ENCODE peak calls at places on chromosome 21, in seven cellular contexts. W is HCT116, Y is K562, X is GM12878, D is SK-N-SH, J is HepG2, G is H1. M is an unnamed sample. For H3K4me1 and H3K27me3, the result is how much of the 10 kb centered on the place peaks cover.

GRCh38 chr21:33976082-33976979 is 60.7 kb upstream of the ATP5PO start:
- DNase-seq in W (no peak), J (peak), Y (peak), D (no peak), G (peak), X (peak), M (no peak)

GRCh38 chr21:46150491-46151121 is 4.8 kb downstream of the FTCD start:
- DNase-seq in W (no peak), J (no peak), D (no peak), G (no peak), Y (no peak), X (no peak), M (no peak)

GRCh38 chr21:32334980-32335471 is 36.4 kb downstream of the MRAP start:
- DNase-seq in X (no peak), D (no peak), Y (no peak), W (no peak), J (no peak), G (no peak), M (no peak)

GRCh38 chr21:18041012-18041411 is 203.6 kb upstream of the CHODL start:
- DNase-seq in X (no peak), W (no peak), J (peak), Y (no peak), D (peak), G (no peak), M (peak)

GRCh38 chr21:15144026-15144425 is 79.2 kb upstream of the NRIP1 start:
- DNase-seq in X (no peak), G (no peak), J (no peak), D (no peak), W (no peak), Y (no peak), M (no peak)

GRCh38 chr21:33968082-33968997 is 52.7 kb upstream of the ATP5PO start:
- DNase-seq in G (peak), X (no peak), Y (peak), J (peak), D (no peak), W (no peak), M (no peak)

GRCh38 chr21:22311741-22312462 is 1313.7 kb downstream of the NCAM2 start:
- DNase-seq in J (no peak), D (no peak), Y (no peak), X (no peak), G (no peak), W (no peak), M (no peak)

GRCh38 chr21:38610573-38611251 is 112.4 kb upstream of the ERG start:
- DNase-seq in D (no peak), Y (no peak), J (no peak), G (no peak), W (no peak), X (no peak), M (no peak)

DNA sequence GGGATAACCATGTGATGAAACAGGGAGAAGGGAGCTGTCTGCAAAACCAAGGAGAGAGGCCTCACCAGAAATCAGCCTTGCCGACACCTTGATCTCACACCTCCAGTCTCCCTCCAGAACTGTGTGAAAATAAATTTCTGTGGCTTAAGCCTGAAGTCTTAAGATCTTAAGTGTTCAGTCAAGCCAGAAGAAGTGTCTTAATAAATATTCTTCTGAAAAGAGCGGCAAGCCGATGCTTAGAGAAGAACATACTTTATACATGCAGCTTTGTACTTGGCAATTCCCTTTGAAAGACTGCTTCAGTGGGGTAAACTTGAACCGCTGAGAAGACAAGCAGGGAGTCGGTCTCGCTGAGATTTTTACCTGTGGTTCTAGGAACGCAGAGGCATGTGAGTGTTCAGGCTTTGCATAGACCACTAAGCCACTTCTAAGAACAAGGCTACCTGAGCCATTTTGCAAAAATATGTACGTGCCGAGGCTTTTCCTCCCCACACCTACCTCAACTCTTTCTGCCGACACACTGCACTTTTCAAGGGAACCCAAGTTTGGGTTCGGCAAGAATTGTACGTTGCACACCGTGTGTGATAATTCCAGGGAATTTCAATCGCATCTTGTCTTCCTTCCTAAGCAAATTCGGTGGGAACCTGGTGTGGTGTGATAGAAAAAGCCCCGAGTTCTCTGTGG is 3.4 kb downstream of the RUNX1 start:
- DNase-seq in Y (no peak), J (no peak), X (no peak), G (no peak), D (no peak), W (no peak), M (no peak)
- H3K4me1 ChIP-seq in Y (under half), J (under half), X (half or more), G (under half), D (under half), W (under half), M (under half)

GRCh38 chr21:44539031-44539430 is 964 bp downstream of the KRTAP10-1 start:
- DNase-seq in G (no peak), D (no peak), W (no peak), J (no peak), X (no peak), Y (no peak), M (no peak)
- H3K27me3 ChIP-seq in G (under half), D (under half), W (under half), J (under half), X (under half), Y (under half), M (under half)

GRCh38 chr21:25503981-25504380 is 103.3 kb downstream of the MRPL39 start:
- DNase-seq in D (no peak), G (no peak), J (no peak), W (no peak), X (no peak), Y (no peak), M (no peak)

GRCh38 chr21:25507522-25507921 is 99.8 kb downstream of the MRPL39 start:
- DNase-seq in Y (no peak), W (no peak), X (no peak), G (no peak), J (no peak), D (no peak), M (no peak)

GRCh38 chr21:25508364-25508763 is 98.9 kb downstream of the MRPL39 start:
- DNase-seq in X (no peak), W (no peak), J (no peak), Y (no peak), D (peak), G (no peak), M (no peak)

GRCh38 chr21:25506268-25506667 is 101.0 kb downstream of the MRPL39 start:
- DNase-seq in J (no peak), G (no peak), X (no peak), W (no peak), Y (no peak), D (no peak), M (no peak)

GRCh38 chr21:25506887-25507286 is 100.4 kb downstream of the MRPL39 start:
- DNase-seq in J (no peak), Y (no peak), G (no peak), W (no peak), D (no peak), X (no peak), M (no peak)
- TF ChIP-seq YY1 in J (no peak), Y (no peak), G (no peak), W (no peak), D (no peak), X (no peak), M (no peak)

GRCh38 chr21:43602277-43603229 is 56.7 kb downstream of the HSF2BP start:
- DNase-seq in G (no peak), D (no peak), Y (no peak), J (no peak), X (no peak), W (no peak), M (no peak)
- H3K4me1 ChIP-seq in G (under half), D (under half), Y (under half), J (under half), X (under half), W (under half), M (under half)

DNA sequence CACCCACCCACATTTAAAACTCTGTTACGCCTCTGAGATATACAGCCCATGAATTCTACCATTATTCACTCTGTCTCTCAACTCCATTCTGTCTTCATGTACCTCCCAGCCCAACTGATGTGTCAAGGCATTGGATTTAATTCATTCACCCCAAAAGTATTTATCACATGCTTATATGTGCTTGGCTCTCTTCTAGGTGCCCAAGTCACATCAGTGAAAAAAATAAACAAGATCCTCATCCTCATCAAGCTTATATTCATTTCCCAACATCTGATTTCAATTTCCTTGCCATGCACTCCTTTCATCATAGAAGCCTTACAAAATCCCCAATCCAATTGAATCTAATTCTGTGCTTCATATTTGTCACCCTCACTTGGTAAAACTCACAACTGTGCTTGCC is 967.6 kb downstream of the LTN1 start:
- DNase-seq in W (no peak), J (no peak), X (no peak), D (no peak), G (no peak), Y (no peak), M (no peak)
- H3K27me3 ChIP-seq in W (under half), J (under half), X (under half), D (under half), G (under half), Y (under half), M (under half)

GRCh38 chr21:19256934-19257660 is 853.5 kb upstream of the TMPRSS15 start:
- DNase-seq in J (no peak), Y (no peak), G (no peak), W (no peak), D (no peak), X (no peak), M (peak)

DNA sequence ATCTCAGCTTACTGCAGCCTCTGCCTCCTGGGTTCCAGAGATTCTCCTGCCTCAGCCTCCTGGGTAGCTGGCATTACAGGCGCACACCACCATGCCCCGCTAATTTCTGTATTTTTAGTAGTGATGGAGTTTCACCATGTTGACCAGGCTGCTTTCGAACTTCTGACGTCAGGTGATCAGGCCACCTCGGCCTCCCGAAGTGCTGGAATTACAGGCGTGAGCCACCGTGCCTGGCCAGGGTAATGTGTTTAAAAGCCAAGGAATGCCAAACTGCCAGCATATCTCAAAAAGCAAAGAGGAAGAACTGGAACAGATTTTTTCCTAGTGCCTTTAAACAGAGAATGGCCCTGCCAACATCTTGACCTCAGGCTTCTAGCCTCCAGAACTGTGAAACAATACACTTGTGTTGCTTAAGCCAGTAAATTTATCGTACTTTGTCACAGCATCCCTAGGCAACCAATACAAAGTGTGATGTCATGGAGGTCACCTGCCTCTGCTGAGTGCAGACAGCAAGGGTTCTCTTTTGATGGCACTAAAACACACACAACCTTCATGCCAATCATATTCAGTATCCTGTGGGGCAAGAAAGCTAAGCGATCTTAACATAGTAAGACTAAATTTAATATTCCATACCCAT is 858.3 kb upstream of the TMPRSS15 start:
- DNase-seq in X (no peak), Y (no peak), G (no peak), D (no peak), J (no peak), W (no peak), M (no peak)
- TF ChIP-seq YY1 in X (no peak), Y (no peak), G (no peak), D (no peak), J (no peak), W (no peak), M (no peak)

DNA sequence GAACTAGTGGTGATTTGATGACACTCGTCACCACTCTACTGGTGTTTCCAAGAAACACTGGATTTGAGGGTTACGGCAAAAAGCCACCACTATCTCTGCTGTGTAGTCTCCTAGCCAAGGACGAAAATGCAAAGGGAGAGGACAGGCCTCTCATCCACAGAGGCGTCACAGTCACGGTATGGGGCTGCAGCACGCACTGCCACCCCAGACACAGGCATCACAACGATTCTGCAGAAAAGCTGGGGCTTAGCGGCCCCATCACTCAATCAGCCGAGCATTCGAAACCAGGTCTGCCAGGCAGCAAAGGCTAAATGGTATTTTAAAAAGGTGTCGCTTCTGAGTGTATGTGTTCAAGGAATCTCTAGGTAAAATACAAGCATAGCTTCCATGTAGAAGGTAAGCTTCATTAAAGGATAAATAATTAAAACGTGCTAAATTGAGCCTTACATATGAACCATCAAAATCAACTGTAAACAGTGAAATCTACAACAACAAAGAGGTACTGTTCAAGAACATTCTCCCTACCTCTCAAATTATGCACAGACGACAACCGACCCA is 1.4 kb downstream of the RIPK4 start:
- DNase-seq in D (no peak), Y (no peak), G (no peak), J (no peak), X (no peak), W (no peak), M (no peak)
- H3K4me1 ChIP-seq in D (under half), Y (under half), G (under half), J (half or more), X (under half), W (under half), M (under half)

GRCh38 chr21:41726058-41726558 is 40.7 kb downstream of the RIPK4 start:
- DNase-seq in D (no peak), X (no peak), W (no peak), G (peak), Y (no peak), J (no peak), M (no peak)
- H3K27me3 ChIP-seq in D (under half), X (under half), W (under half), G (under half), Y (half or more), J (under half), M (under half)

M was measured in NT2/D1.